ENCODE peak calls at places on chromosomes 12 and 14, in ten cellular contexts. F, I, Y, J, U, O, Z, D, E and W are unnamed samples.

GRCh38 chr12:75196865-75197264 is 12.8 kb downstream of the KCNC2 start:
- DNase-seq in Z (no peak), U (no peak), D (no peak), E (no peak), O (no peak), Y (no peak), F (no peak), I (no peak), J (no peak), W (no peak)

GRCh38 chr14:96255501-96256366 is at the start of gene BDKRB1:
- DNase-seq in F (peak), Y (no peak), Z (no peak), D (no peak), E (no peak), O (no peak), J (no peak), U (no peak), I (no peak), W (no peak)

GRCh38 chr12:109764123-109764522 is 50.5 kb downstream of the FAM222A start:
- DNase-seq in Y (no peak), D (no peak), I (no peak), E (no peak), F (no peak), Z (no peak), U (no peak), O (no peak), J (no peak), W (no peak)

GRCh38 chr12:16857456-16857923 is 251.5 kb upstream of the LMO3 start:
- DNase-seq in F (no peak), U (no peak), I (no peak), D (no peak), O (no peak), E (no peak), Z (no peak), J (no peak), Y (no peak), W (no peak)

GRCh38 chr12:2811791-2812190 is 677 bp upstream of the ITFG2 start:
- DNase-seq in D (no peak), F (no peak), E (no peak), I (no peak), Z (no peak), U (no peak), J (no peak), O (no peak), Y (no peak), W (no peak)

GRCh38 chr14:96631621-96632362 is 129.6 kb downstream of the PAPOLA start:
- DNase-seq in Y (peak), E (no peak), I (no peak), D (no peak), U (no peak), O (no peak), J (no peak), F (no peak), Z (no peak), W (peak)

GRCh38 chr14:62743569-62743968 is 301.7 kb downstream of the KCNH5 start:
- DNase-seq in D (no peak), Y (no peak), E (no peak), I (no peak), Z (no peak), U (no peak), O (no peak), J (no peak), F (no peak), W (no peak)

GRCh38 chr12:126362964-126363363 is 1297.7 kb downstream of the AACS start:
- DNase-seq in D (no peak), E (no peak), O (no peak), Z (no peak), U (no peak), J (no peak), Y (no peak), I (no peak), F (no peak), W (no peak)

GRCh38 chr12:93116632-93117031 is 187.5 kb upstream of the EEA1 start:
- DNase-seq in F (no peak), Z (no peak), U (no peak), I (no peak), E (no peak), Y (no peak), D (no peak), J (no peak), O (no peak), W (no peak)

GRCh38 chr14:49962616-49963015 is 69.7 kb downstream of the ARF6 start:
- DNase-seq in I (no peak), U (no peak), F (no peak), D (no peak), Z (no peak), E (no peak), J (no peak), O (peak), Y (peak), W (peak)

GRCh38 chr12:42770261-42770660 is 180.7 kb upstream of the PRICKLE1 start:
- DNase-seq in U (no peak), Y (no peak), E (no peak), I (no peak), O (no peak), Z (no peak), D (no peak), F (no peak), J (no peak), W (no peak)

GRCh38 chr14:60722836-60723217 is 1.3 kb downstream of the SIX4 start:
- DNase-seq in Y (no peak), I (peak), O (peak), Z (no peak), F (peak), E (peak), U (no peak), D (peak), J (no peak), W (no peak)

GRCh38 chr12:132488127-132489077 is 1.5 kb upstream of the FBRSL1 start:
- DNase-seq in Y (peak), U (no peak), Z (no peak), O (no peak), E (no peak), I (no peak), F (no peak), J (peak), D (no peak), W (peak)

GRCh38 chr12:84599539-84599938 is 313.1 kb downstream of the SLC6A15 start:
- DNase-seq in Y (no peak), F (peak), J (no peak), E (no peak), D (no peak), Z (no peak), O (no peak), U (no peak), I (no peak), W (no peak)

GRCh38 chr14:42110167-42110566 is 503.5 kb downstream of the LRFN5 start:
- DNase-seq in D (no peak), Y (no peak), Z (no peak), O (no peak), F (peak), U (no peak), J (no peak), E (no peak), I (no peak), W (no peak)

GRCh38 chr12:108266131-108266530 is 73.0 kb downstream of the CMKLR1 start:
- DNase-seq in I (no peak), F (no peak), Z (no peak), O (no peak), E (no peak), U (no peak), Y (no peak), D (no peak), J (no peak), W (no peak)

GRCh38 chr12:52258335-52258901 is 16.0 kb upstream of the KRT86 start:
- DNase-seq in Y (no peak), J (no peak), I (peak), O (peak), F (no peak), U (peak), E (peak), Z (no peak), D (no peak), W (no peak)

GRCh38 chr12:4775936-4776335 is 55.7 kb downstream of the GALNT8 start:
- DNase-seq in U (no peak), D (no peak), O (no peak), E (no peak), Z (no peak), F (no peak), J (no peak), I (no peak), Y (no peak), W (no peak)

GRCh38 chr14:54622189-54622958 is 55.4 kb downstream of the SAMD4A start:
- DNase-seq in D (no peak), F (no peak), O (no peak), J (no peak), I (no peak), Y (no peak), Z (no peak), U (no peak), E (peak), W (no peak)

GRCh38 chr12:57456145-57456700 is 1.1 kb downstream of the INHBE start:
- DNase-seq in Z (no peak), U (peak), I (peak), Y (peak), J (no peak), D (no peak), E (peak), F (peak), O (no peak), W (peak)

GRCh38 chr14:95699397-95699796 is 13.2 kb downstream of the TCL1B start:
- DNase-seq in F (no peak), Y (no peak), I (no peak), E (no peak), Z (no peak), D (no peak), O (no peak), J (no peak), U (no peak), W (no peak)

GRCh38 chr12:27176765-27177164 is 67.3 kb upstream of the STK38L start:
- DNase-seq in D (no peak), I (no peak), Z (no peak), F (peak), Y (no peak), E (peak), U (no peak), J (no peak), O (no peak), W (no peak)

GRCh38 chr14:105532735-105533141 is 6.4 kb downstream of the TMEM121 start:
- DNase-seq in E (no peak), O (peak), J (no peak), Y (peak), Z (no peak), I (peak), U (peak), D (no peak), F (peak), W (no peak)

GRCh38 chr14:68495101-68495637 is 297.7 kb downstream of the ZFP36L1 start:
- DNase-seq in O (no peak), D (no peak), Y (peak), F (no peak), U (no peak), E (peak), I (no peak), Z (no peak), J (no peak), W (no peak)

GRCh38 chr14:67311868-67312267 is 47.7 kb downstream of the ATP6V1D start:
- DNase-seq in F (no peak), Y (no peak), I (no peak), E (no peak), Z (no peak), O (no peak), U (no peak), D (no peak), J (no peak), W (no peak)

GRCh38 chr12:47841910-47842309 is 22.2 kb upstream of the HDAC7 start:
- DNase-seq in E (peak), Z (no peak), U (no peak), F (peak), Y (no peak), J (no peak), I (no peak), O (peak), D (no peak), W (no peak)

GRCh38 chr14:76236172-76237130 is 84.7 kb downstream of the GPATCH2L start:
- DNase-seq in U (no peak), Z (no peak), F (peak), J (no peak), O (no peak), D (no peak), E (no peak), Y (no peak), I (no peak), W (no peak)

GRCh38 chr14:61051046-61051445 is 70.0 kb downstream of the SLC38A6 start:
- DNase-seq in D (no peak), J (peak), O (no peak), I (no peak), E (no peak), Y (no peak), F (peak), U (no peak), Z (no peak), W (no peak)

GRCh38 chr14:69129264-69129880 is 23.5 kb downstream of the DCAF5 start:
- DNase-seq in Y (peak), U (peak), E (peak), F (peak), D (peak), J (peak), O (peak), I (peak), Z (no peak), W (peak)

GRCh38 chr14:41899416-41899815 is 292.7 kb downstream of the LRFN5 start:
- DNase-seq in E (no peak), Z (no peak), D (no peak), F (peak), I (no peak), J (no peak), Y (no peak), O (no peak), U (no peak), W (no peak)

GRCh38 chr14:51604078-51604477 is 47.6 kb upstream of the FRMD6 start:
- DNase-seq in F (peak), D (no peak), O (no peak), U (no peak), Z (no peak), E (no peak), J (no peak), Y (no peak), I (no peak), W (no peak)

GRCh38 chr12:57522887-57523705 is 472 bp downstream of the MBD6 start:
- DNase-seq in O (peak), F (peak), I (peak), Z (no peak), U (peak), J (peak), E (peak), D (peak), Y (peak), W (peak)

GRCh38 chr12:14961466-14962155 is at the start of gene ARHGDIB:
- DNase-seq in I (no peak), O (no peak), E (peak), J (peak), D (no peak), F (no peak), U (no peak), Z (no peak), Y (peak), W (peak)

GRCh38 chr12:76445469-76445868 is 97.3 kb upstream of the BBS10 start:
- DNase-seq in E (no peak), Y (no peak), I (no peak), J (no peak), O (no peak), Z (no peak), F (peak), U (no peak), D (no peak), W (no peak)

GRCh38 chr14:64801800-64802199 is 77.9 kb downstream of the SPTB start:
- DNase-seq in Z (no peak), J (no peak), D (no peak), E (peak), F (peak), I (peak), Y (no peak), U (peak), O (no peak), W (no peak)

GRCh38 chr12:78035913-78036658 is 205.4 kb downstream of the NAV3 start:
- DNase-seq in E (no peak), Y (no peak), F (peak), I (no peak), J (no peak), Z (no peak), O (no peak), U (no peak), D (no peak), W (no peak)

GRCh38 chr14:91140672-91141071 is 26.8 kb downstream of the DGLUCY start:
- DNase-seq in U (no peak), I (peak), J (no peak), D (no peak), O (no peak), F (peak), E (peak), Y (no peak), Z (no peak), W (peak)

GRCh38 chr14:76924363-76925151 is 98.3 kb downstream of the LRRC74A start:
- DNase-seq in O (no peak), E (no peak), Z (no peak), U (no peak), I (peak), J (no peak), D (no peak), F (no peak), Y (no peak), W (no peak)

DNA sequence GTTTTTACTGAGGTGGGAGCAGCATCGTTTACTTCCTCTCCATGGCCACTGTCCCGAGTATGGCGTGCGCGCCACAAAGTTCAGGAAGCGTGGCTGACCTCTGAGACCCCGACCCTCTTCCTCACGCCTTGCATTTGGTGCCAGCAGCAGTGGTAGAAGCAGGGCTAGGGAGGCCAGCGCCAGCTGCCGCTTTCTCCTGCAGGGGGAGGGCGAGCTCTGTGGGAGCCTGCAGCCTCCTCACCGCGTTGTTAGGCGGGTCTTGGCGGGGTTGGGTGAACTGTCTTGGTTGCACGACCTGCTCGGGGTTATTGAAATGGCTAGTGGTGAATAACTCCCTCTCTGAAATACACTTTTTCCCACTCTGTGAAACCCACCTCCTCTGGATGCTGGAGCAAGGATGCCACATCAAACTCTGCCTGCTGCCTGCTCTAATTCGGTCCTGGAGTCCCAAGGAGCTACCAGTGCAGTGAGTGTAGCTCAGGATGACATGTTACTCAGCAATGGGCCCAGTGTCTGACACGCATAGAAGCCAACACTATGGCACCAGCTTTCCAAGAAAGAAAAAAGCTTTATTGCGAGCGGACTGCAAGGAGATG is 22.3 kb upstream of the TDRD9 start:
- DNase-seq in Y (no peak), I (peak), E (peak), D (no peak), F (no peak), O (no peak), U (no peak), J (no peak), Z (no peak), W (no peak)
- TF ChIP-seq CTCF in Y (no peak), I (no peak), E (peak), D (no peak), F (peak), O (no peak), U (no peak), J (no peak), Z (no peak), W (no peak)

GRCh38 chr14:99122521-99123125 is 149.4 kb downstream of the BCL11B start:
- DNase-seq in D (no peak), U (no peak), Y (no peak), I (no peak), J (no peak), E (no peak), F (no peak), Z (no peak), O (no peak), W (peak)

GRCh38 chr14:99123208-99123870 is 148.7 kb downstream of the BCL11B start:
- DNase-seq in J (no peak), F (no peak), D (no peak), U (no peak), O (no peak), Y (no peak), I (no peak), E (no peak), Z (no peak), W (peak)

GRCh38 chr14:99125113-99125512 is 146.9 kb downstream of the BCL11B start:
- DNase-seq in I (no peak), J (no peak), O (no peak), F (no peak), D (no peak), Z (no peak), Y (no peak), E (no peak), U (no peak), W (peak)

GRCh38 chr14:99125616-99126431 is 146.2 kb downstream of the BCL11B start:
- DNase-seq in Z (no peak), O (no peak), D (no peak), E (no peak), F (no peak), Y (no peak), U (no peak), J (no peak), I (no peak), W (peak)

GRCh38 chr14:99124482-99125104 is 147.4 kb downstream of the BCL11B start:
- DNase-seq in Z (no peak), U (no peak), Y (no peak), E (no peak), O (no peak), D (no peak), I (no peak), J (no peak), F (no peak), W (peak)
- TF ChIP-seq CTCF in Z (no peak), U (no peak), Y (no peak), E (no peak), O (no peak), D (no peak), I (no peak), J (peak), F (no peak), W (no peak)

DNA sequence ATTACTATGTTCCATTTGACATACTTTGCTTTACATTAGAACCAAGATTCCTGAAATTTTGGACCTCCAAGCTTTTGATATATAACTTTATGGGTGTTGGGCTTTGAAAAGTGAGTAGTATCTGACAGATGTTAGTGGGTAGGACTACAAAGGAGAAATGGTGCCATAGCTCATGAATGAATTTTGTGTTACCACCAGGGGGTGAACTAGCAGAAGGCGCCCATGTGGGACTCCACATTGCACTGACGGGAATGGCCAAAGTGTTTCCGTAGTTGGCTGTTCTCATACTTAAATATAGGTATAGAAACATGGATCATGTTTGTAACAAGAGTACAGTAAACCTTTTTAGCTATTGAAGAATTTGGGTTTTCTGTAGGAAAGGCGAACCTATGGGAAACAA is 337.5 kb downstream of the FLRT2 start:
- DNase-seq in Y (no peak), J (no peak), Z (no peak), I (peak), O (no peak), E (no peak), U (no peak), D (no peak), F (no peak), W (no peak)
- TF ChIP-seq CTCF in Y (no peak), J (no peak), Z (no peak), I (no peak), O (no peak), E (no peak), U (peak), D (no peak), F (no peak), W (no peak)

GRCh38 chr12:24595652-24596235 is 353.2 kb downstream of the BCAT1 start:
- DNase-seq in E (no peak), I (no peak), Y (no peak), D (no peak), Z (no peak), O (no peak), J (no peak), F (peak), U (no peak), W (no peak)
- TF ChIP-seq CTCF in E (peak), I (peak), Y (no peak), D (peak), Z (peak), O (peak), J (peak), F (peak), U (peak), W (no peak)

GRCh38 chr12:72264548-72265175 is 7.5 kb upstream of the TRHDE start:
- DNase-seq in U (no peak), Z (no peak), Y (no peak), O (no peak), I (no peak), J (no peak), D (no peak), F (peak), E (peak), W (no peak)
- TF ChIP-seq CTCF in U (peak), Z (peak), Y (peak), O (peak), I (no peak), J (peak), D (peak), F (peak), E (no peak), W (no peak)

GRCh38 chr12:91990525-91990924 is 155.1 kb downstream of the BTG1 start:
- DNase-seq in U (no peak), F (peak), I (no peak), E (peak), Z (no peak), O (no peak), J (no peak), D (no peak), Y (no peak), W (no peak)

GRCh38 chr12:91989143-91989542 is 156.5 kb downstream of the BTG1 start:
- DNase-seq in I (no peak), U (no peak), Y (no peak), F (no peak), O (no peak), D (no peak), Z (no peak), J (no peak), E (no peak), W (no peak)

GRCh38 chr12:91993287-91994028 is 152.2 kb downstream of the BTG1 start:
- DNase-seq in U (no peak), J (no peak), Y (no peak), O (no peak), E (peak), D (no peak), I (no peak), Z (no peak), F (peak), W (no peak)

GRCh38 chr12:91994208-91994797 is 151.3 kb downstream of the BTG1 start:
- DNase-seq in Y (no peak), Z (no peak), O (no peak), F (no peak), U (no peak), D (no peak), J (no peak), E (peak), I (no peak), W (no peak)

GRCh38 chr12:91991397-91992187 is 154.1 kb downstream of the BTG1 start:
- DNase-seq in F (peak), D (no peak), Y (no peak), Z (no peak), E (peak), J (no peak), I (no peak), U (no peak), O (no peak), W (no peak)
- TF ChIP-seq CTCF in F (no peak), D (no peak), Y (peak), Z (no peak), E (no peak), J (no peak), I (no peak), U (no peak), O (peak), W (no peak)